ENCODE peak calls at places on chromosomes 4 and X, in five cellular contexts. N is Ammon's horn, K is right cardiac atrium, Q is activated T-cell treated with anti-CD3 and anti-CD28 coated beads for 1 hour, O is stomach. S is an unnamed sample.

GRCh38 chr4:173038192-173038896 is 130.3 kb upstream of the GALNT7 start:
- DNase-seq in Q (no peak), K (no peak), N (no peak), O (no peak), S (no peak)

GRCh38 chrX:40433160-40433559 is 147.6 kb upstream of the ATP6AP2 start:
- DNase-seq in N (no peak), K (no peak), O (no peak), Q (no peak), S (no peak)

GRCh38 chr4:104064650-104065577 is 345.1 kb upstream of the TACR3 start:
- DNase-seq in K (peak; percentile 62), O (peak; percentile 29), Q (no peak), N (peak; percentile 90), S (peak; percentile 45)

GRCh38 chr4:186201535-186202230 is 10.3 kb downstream of the CYP4V2 start:
- DNase-seq in Q (peak; percentile 35), K (peak; percentile 66), N (no peak), O (peak; percentile 67), S (peak; percentile 55)

GRCh38 chr4:2637956-2638552 is 101.6 kb downstream of the FAM193A start:
- DNase-seq in Q (no peak), O (peak; percentile 61), K (no peak), N (no peak), S (peak; percentile 61)

GRCh38 chr4:6044805-6045204 is 26.6 kb upstream of the C4orf50 start:
- DNase-seq in O (no peak), N (no peak), Q (no peak), K (no peak), S (no peak)

GRCh38 chr4:42915484-42915883 is 23.0 kb downstream of the GRXCR1 start:
- DNase-seq in O (no peak), Q (no peak), K (no peak), N (no peak), S (no peak)

GRCh38 chr4:113438596-113438995 is 322.9 kb downstream of the CAMK2D start:
- DNase-seq in Q (no peak), O (no peak), N (no peak), K (no peak), S (no peak)

GRCh38 chrX:40167240-40168182 is 69.8 kb upstream of the BCOR start:
- DNase-seq in O (no peak), Q (no peak), K (peak; percentile 72), N (no peak), S (no peak)

S was measured in cerebellar cortex.